ENCODE peak calls at places on chromosomes 16 and 17, in five cellular contexts. G is PC-3, H is fibroblast of lung, Q is OCI-LY7, Y is IMR-90. T is an unnamed sample. For H3K9me3, the result is how much of the 10 kb centered on the place peaks cover.

GRCh38 chr17:70205386-70205785 is 36.1 kb downstream of the KCNJ2 start:
- DNase-seq in G (no peak), H (no peak), Q (no peak), Y (no peak), T (no peak)

GRCh38 chr17:1880851-1881630 is 51.2 kb downstream of the RPA1 start:
- DNase-seq in G (no peak), H (peak), Q (no peak), Y (peak), T (peak)

GRCh38 chr16:83245061-83245460 is 562.7 kb upstream of the HSBP1 start:
- DNase-seq in G (no peak), H (peak), Q (no peak), Y (peak), T (no peak)

GRCh38 chr17:36461330-36462110 is 25.0 kb upstream of the ZNHIT3 start:
- DNase-seq in G (no peak), H (no peak), Q (no peak), Y (no peak), T (no peak)

GRCh38 chr16:89422527-89422904 is 67.8 kb downstream of the ANKRD11 start:
- DNase-seq in G (peak), H (peak), Q (no peak), Y (peak), T (peak)

GRCh38 chr17:27782791-27783206 is 17.5 kb downstream of the NOS2 start:
- DNase-seq in G (no peak), H (no peak), Q (peak), Y (no peak), T (peak)

GRCh38 chr16:68362952-68363846 is 52.4 kb downstream of the PRMT7 start:
- DNase-seq in G (no peak), H (no peak), Q (no peak), Y (no peak), T (peak)

GRCh38 chr17:46191332-46192210 is 1.7 kb downstream of the KANSL1 start:
- DNase-seq in G (peak), H (peak), Q (peak), Y (no peak), T (peak)

GRCh38 chr16:17556276-17557052 is 85.7 kb upstream of the XYLT1 start:
- DNase-seq in G (peak), H (peak), Q (peak), Y (peak), T (no peak)

GRCh38 chr16:29230671-29231091 is 175.8 kb downstream of the NPIPB11 start:
- DNase-seq in G (no peak), H (peak), Q (no peak), Y (peak), T (peak)

GRCh38 chr16:106623-107324 is 28.7 kb downstream of the MPG start:
- DNase-seq in G (peak), H (peak), Q (peak), Y (peak), T (peak)

GRCh38 chr17:76515291-76515949 is 14.2 kb upstream of the RHBDF2 start:
- DNase-seq in G (no peak), H (peak), Q (no peak), Y (peak), T (peak)
- H3K27ac ChIP-seq in G (no peak), H (peak), Q (no peak), Y (peak), T (peak)

DNA sequence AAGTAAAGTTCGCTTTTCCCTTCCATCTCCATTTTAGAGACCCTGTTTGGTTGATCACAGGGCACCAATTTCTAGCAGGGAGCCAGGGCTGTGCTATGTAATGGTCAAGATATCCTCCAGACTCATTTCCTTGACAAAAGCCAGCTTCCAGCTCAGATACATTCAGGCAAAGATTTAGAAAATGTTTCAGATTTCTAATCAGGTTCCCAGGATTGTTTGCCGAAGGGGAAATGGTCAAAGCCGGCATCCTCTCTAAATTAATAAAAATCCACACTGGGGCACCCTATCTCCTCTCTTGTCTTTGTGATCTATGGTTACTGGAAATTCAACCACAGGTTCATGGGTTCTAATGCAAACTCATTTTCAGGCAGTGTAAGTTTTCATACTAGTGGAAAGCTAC is 686.8 kb upstream of the KIF2B start:
- DNase-seq in G (no peak), H (no peak), Q (no peak), Y (no peak), T (no peak)
- H3K9me3 ChIP-seq in G (under half), H (under half), Q (under half), Y (under half), T (under half)

GRCh38 chr17:14372905-14373559 is 72.2 kb downstream of the HS3ST3B1 start:
- DNase-seq in G (no peak), H (no peak), Q (no peak), Y (no peak), T (no peak)
- H3K4me2 ChIP-seq in G (no peak), H (peak), Q (peak), Y (peak), T (no peak)

GRCh38 chr17:40090234-40091111 is 9.9 kb downstream of the NR1D1 start:
- DNase-seq in G (no peak), H (no peak), Q (no peak), Y (no peak), T (peak)
- H3K27ac ChIP-seq in G (no peak), H (no peak), Q (no peak), Y (no peak), T (no peak)

GRCh38 chr16:67286441-67287235 is 7.3 kb downstream of the PLEKHG4 start:
- DNase-seq in G (no peak), H (peak), Q (no peak), Y (no peak), T (peak)
- H3K9me3 ChIP-seq in G (under half), H (under half), Q (under half), Y (under half), T (under half)

DNA sequence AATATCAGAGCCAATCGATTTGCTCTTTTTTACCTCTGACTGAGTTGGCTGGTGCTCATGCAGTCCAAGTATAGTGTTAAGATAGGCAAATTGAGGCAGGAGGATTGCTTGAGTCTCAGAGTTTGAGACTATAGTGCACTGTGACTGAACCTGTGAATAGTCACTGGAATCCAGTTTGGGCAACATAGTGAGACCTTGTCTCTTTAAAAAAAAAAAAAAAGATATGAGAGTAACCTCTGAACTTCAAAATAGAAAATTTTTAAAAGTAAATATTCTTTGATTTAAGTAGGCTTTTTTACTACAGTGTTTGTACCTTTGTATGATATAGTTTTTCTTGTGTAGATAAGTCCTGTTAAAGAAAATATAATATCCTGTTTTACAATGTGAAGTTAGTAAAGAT is 3.4 kb downstream of the CCP110 start:
- DNase-seq in G (no peak), H (no peak), Q (no peak), Y (no peak), T (no peak)
- H3K4me2 ChIP-seq in G (no peak), H (no peak), Q (no peak), Y (no peak), T (no peak)

DNA sequence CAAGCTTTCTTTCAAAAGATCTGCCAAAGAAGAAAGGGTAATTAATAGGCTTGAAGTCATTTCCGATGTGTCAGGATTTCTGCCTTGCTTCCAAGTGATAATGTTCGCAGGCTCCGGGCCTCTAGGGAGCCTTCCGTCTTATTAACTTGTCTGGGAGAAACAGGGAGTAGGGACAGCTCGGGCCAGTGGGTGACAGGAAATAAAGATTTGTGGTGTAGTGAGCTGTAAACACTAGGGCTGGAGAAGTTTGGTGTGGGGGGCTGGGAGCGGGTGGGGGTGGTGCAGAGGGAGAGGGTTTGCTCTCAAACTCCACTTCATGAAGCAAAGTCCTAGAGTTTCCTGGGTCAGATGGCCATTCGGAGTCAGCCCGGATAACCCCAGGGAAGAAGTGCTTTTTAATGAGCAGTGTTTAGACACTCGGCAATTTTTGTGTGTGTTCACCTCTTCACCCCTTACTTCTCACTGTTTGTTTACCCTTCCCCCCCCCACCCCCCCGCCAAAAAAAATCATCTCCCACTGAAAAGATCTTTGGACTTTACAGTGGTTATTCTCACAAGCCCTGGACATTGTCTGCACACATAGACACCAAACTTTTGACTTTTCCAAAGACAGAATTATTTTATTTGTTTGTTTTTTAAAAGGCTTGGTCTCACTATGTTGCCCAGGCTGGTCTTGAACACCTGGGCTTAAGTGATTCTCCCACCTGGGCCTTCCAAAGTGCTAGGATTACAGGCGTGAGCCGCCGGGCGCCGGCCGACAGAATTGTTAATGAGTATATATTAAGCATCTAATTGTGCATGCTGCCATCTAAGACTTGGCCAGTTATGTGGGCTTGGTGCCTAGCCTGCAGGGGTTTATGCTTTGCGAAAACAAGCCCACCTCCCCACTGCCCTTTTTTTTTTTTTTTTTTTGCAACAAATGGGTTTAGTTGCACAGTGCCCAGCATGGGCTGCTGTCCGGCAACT is 196.4 kb downstream of the CCDC182 start:
- DNase-seq in G (no peak), H (peak), Q (peak), Y (no peak), T (no peak)
- H3K27ac ChIP-seq in G (no peak), H (no peak), Q (peak), Y (no peak), T (no peak)

T was measured in osteoblast.